ENCODE peak calls at places on chromosome 14, in four cellular contexts. P is HAP-1, N is Peyer's patch, U is astrocyte. L is an unnamed sample.

GRCh38 chr14:64610049-64610746 is 60.4 kb downstream of the PPP1R36 start:
- DNase-seq in P (no peak), N (no peak), U (no peak), L (no peak)

GRCh38 chr14:64786296-64787149 is 82.3 kb downstream of the PLEKHG3 start:
- DNase-seq in P (no peak), N (no peak), U (peak; percentile 55), L (no peak)

GRCh38 chr14:29518335-29518734 is 409.3 kb downstream of the PRKD1 start:
- DNase-seq in P (no peak), N (no peak), U (peak; percentile 2), L (no peak)

GRCh38 chr14:90547250-90547649 is 150.4 kb downstream of the CALM1 start:
- DNase-seq in P (no peak), N (no peak), U (no peak), L (no peak)

GRCh38 chr14:85714046-85714445 is 184.1 kb downstream of the FLRT2 start:
- DNase-seq in P (no peak), N (no peak), U (no peak), L (peak; percentile 24)

GRCh38 chr14:33714527-33715222 is 236.2 kb downstream of the EGLN3 start:
- DNase-seq in P (no peak), N (no peak), U (peak; percentile 57), L (no peak)

GRCh38 chr14:89748004-89748403 is 206.5 kb downstream of the EFCAB11 start:
- DNase-seq in P (no peak), N (no peak), U (peak; percentile 65), L (no peak)

GRCh38 chr14:93525691-93526451 is 95.1 kb downstream of the UNC79 start:
- DNase-seq in P (no peak), N (no peak), U (peak; percentile 62), L (no peak)

GRCh38 chr14:74591899-74592298 is 20.1 kb downstream of the LTBP2 start:
- DNase-seq in P (no peak), N (no peak), U (no peak), L (no peak)
- H3K4me3 ChIP-seq in P (no peak overlapping the region), N (no peak overlapping the region), U (no peak overlapping the region), L (no peak overlapping the region)

GRCh38 chr14:22502007-22502406 is 87.0 kb downstream of the DAD1 start:
- DNase-seq in P (no peak), N (no peak), U (no peak), L (no peak)
- H3K4me1 ChIP-seq in P (no peaks in the 10 kb centered on the region), N (no peaks in the 10 kb centered on the region), U (no peaks in the 10 kb centered on the region), L (peaks cover 24% of the 10 kb centered on the region)

GRCh38 chr14:23709923-23710322 is 73.8 kb downstream of the DHRS2 start:
- DNase-seq in P (no peak), N (no peak), U (no peak), L (no peak)
- H3K36me3 ChIP-seq in P (no peaks in the 10 kb centered on the region), N (no peaks in the 10 kb centered on the region), U (no peaks in the 10 kb centered on the region), L (no peaks in the 10 kb centered on the region)

DNA sequence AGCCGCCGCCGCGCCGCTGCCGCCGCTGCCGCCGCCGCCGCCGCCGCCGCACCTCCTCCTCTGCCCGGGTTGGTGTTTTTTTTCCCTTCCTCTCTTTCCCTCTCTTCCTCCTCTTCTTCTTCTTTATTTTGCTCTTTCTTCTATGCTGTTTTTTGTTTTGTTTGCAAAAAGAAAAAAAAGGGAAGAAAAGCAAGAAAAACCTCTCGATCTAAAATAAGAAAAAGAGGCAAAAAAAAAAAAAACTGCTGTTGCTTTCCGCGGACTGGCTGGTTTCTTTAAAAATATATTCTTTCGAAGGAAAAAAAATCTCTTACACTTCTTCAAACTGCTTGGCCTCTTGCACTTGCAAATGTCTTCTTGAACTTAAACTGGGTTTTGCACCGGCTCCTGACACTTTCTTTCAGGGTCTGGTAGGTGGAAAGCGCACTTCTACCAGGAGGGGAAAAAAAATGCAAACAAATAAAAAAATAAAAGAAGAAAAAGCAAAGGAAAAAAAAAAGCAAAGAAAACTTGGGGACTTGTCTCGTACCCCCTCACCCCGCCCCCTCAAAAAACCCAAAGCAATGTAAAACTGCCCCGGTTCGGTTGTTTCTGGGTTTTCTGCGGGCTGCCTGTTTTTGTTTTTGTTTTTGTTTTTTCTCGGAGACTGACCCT is 582 bp downstream of the BCL11B start:
- DNase-seq in P (no peak), N (no peak), U (no peak), L (no peak)
- H3K4me3 ChIP-seq in P (peak overlapping the region; percentile 57), N (peak overlapping the region; percentile 55), U (peak overlapping the region; percentile 61), L (peak overlapping the region; percentile 67)

L was measured in SJCRH30.